ENCODE peak calls at places on chromosomes 1 and 21, in seven cellular contexts. One of them, this sample, is unnamed.

GRCh38 chr1:107689157-107689556 is 275.8 kb downstream of the VAV3 start:
- DNase-seq in sigmoid colon: peak
- DNase-seq in heart left ventricle: no peak
- DNase-seq in stomach: peak
- DNase-seq in IMR-90: no peak
- DNase-seq in A549: no peak
- DNase-seq in body of pancreas: no peak
- DNase-seq in this sample: no peak

GRCh38 chr1:224273651-224274050 is 56.3 kb downstream of the NVL start:
- DNase-seq in sigmoid colon: no peak
- DNase-seq in heart left ventricle: no peak
- DNase-seq in stomach: no peak
- DNase-seq in IMR-90: peak
- DNase-seq in A549: no peak
- DNase-seq in body of pancreas: no peak
- DNase-seq in this sample: peak

GRCh38 chr1:64654519-64655341 is 90.1 kb upstream of the RAVER2 start:
- DNase-seq in sigmoid colon: no peak
- DNase-seq in heart left ventricle: peak
- DNase-seq in stomach: no peak
- DNase-seq in IMR-90: peak
- DNase-seq in A549: no peak
- DNase-seq in body of pancreas: no peak
- DNase-seq in this sample: no peak

GRCh38 chr1:39395357-39395831 is 96.0 kb upstream of the BMP8A start:
- DNase-seq in sigmoid colon: no peak
- DNase-seq in heart left ventricle: no peak
- DNase-seq in stomach: no peak
- DNase-seq in IMR-90: peak
- DNase-seq in A549: peak
- DNase-seq in body of pancreas: no peak
- DNase-seq in this sample: peak

GRCh38 chr1:22428672-22429071 is 23.0 kb upstream of the ZBTB40 start:
- DNase-seq in sigmoid colon: no peak
- DNase-seq in heart left ventricle: no peak
- DNase-seq in stomach: no peak
- DNase-seq in IMR-90: peak
- DNase-seq in A549: peak
- DNase-seq in body of pancreas: no peak
- DNase-seq in this sample: no peak

GRCh38 chr1:1777510-1777909 is 760 bp downstream of the NADK start:
- DNase-seq in sigmoid colon: peak
- DNase-seq in heart left ventricle: peak
- DNase-seq in stomach: no peak
- DNase-seq in IMR-90: no peak
- DNase-seq in A549: no peak
- DNase-seq in body of pancreas: no peak
- DNase-seq in this sample: no peak

GRCh38 chr1:40379785-40380452 is 6.4 kb downstream of the SMAP2 start:
- DNase-seq in sigmoid colon: no peak
- DNase-seq in heart left ventricle: no peak
- DNase-seq in stomach: no peak
- DNase-seq in IMR-90: peak
- DNase-seq in A549: no peak
- DNase-seq in body of pancreas: no peak
- DNase-seq in this sample: no peak

GRCh38 chr21:31395268-31395667 is 51.2 kb upstream of the TIAM1 start:
- DNase-seq in sigmoid colon: no peak
- DNase-seq in heart left ventricle: no peak
- DNase-seq in stomach: no peak
- DNase-seq in IMR-90: no peak
- DNase-seq in A549: no peak
- DNase-seq in body of pancreas: no peak
- DNase-seq in this sample: no peak

GRCh38 chr1:27575861-27576331 is 28.0 kb downstream of the AHDC1 start:
- DNase-seq in sigmoid colon: peak
- DNase-seq in heart left ventricle: peak
- DNase-seq in stomach: peak
- DNase-seq in IMR-90: no peak
- DNase-seq in A549: peak
- DNase-seq in body of pancreas: peak
- DNase-seq in this sample: no peak

GRCh38 chr1:94027735-94028515 is 93.0 kb downstream of the ABCA4 start:
- DNase-seq in sigmoid colon: no peak
- DNase-seq in heart left ventricle: no peak
- DNase-seq in stomach: no peak
- DNase-seq in IMR-90: no peak
- DNase-seq in A549: no peak
- DNase-seq in body of pancreas: no peak
- DNase-seq in this sample: no peak

GRCh38 chr1:243343970-243344749 is 88.3 kb downstream of the SDCCAG8 start:
- DNase-seq in sigmoid colon: no peak
- DNase-seq in heart left ventricle: no peak
- DNase-seq in stomach: no peak
- DNase-seq in IMR-90: peak
- DNase-seq in A549: peak
- DNase-seq in body of pancreas: no peak
- DNase-seq in this sample: peak

GRCh38 chr1:226111109-226111864 is 48.8 kb downstream of the H3-3A start:
- DNase-seq in sigmoid colon: no peak
- DNase-seq in heart left ventricle: no peak
- DNase-seq in stomach: no peak
- DNase-seq in IMR-90: no peak
- DNase-seq in A549: no peak
- DNase-seq in body of pancreas: no peak
- DNase-seq in this sample: no peak

GRCh38 chr1:23772049-23772853 is 6.0 kb upstream of the PITHD1 start:
- DNase-seq in sigmoid colon: peak
- DNase-seq in heart left ventricle: peak
- DNase-seq in stomach: peak
- DNase-seq in IMR-90: peak
- DNase-seq in A549: peak
- DNase-seq in body of pancreas: peak
- DNase-seq in this sample: peak

GRCh38 chr1:240092301-240093119 is 827 bp downstream of the FMN2 start:
- DNase-seq in sigmoid colon: peak
- DNase-seq in heart left ventricle: no peak
- DNase-seq in stomach: no peak
- DNase-seq in IMR-90: peak
- DNase-seq in A549: peak
- DNase-seq in body of pancreas: no peak
- DNase-seq in this sample: no peak

GRCh38 chr1:230067871-230068814 is 1.1 kb downstream of the GALNT2 start:
- DNase-seq in sigmoid colon: no peak
- DNase-seq in heart left ventricle: peak
- DNase-seq in stomach: peak
- DNase-seq in IMR-90: no peak
- DNase-seq in A549: peak
- DNase-seq in body of pancreas: no peak
- DNase-seq in this sample: no peak

GRCh38 chr1:45205910-45206721 is at the start of gene ZSWIM5:
- DNase-seq in sigmoid colon: peak
- DNase-seq in heart left ventricle: peak
- DNase-seq in stomach: peak
- DNase-seq in IMR-90: peak
- DNase-seq in A549: peak
- DNase-seq in body of pancreas: peak
- DNase-seq in this sample: peak
- TF ChIP-seq POLR2A in sigmoid colon: no peak
- TF ChIP-seq POLR2A in heart left ventricle: peak
- TF ChIP-seq POLR2A in stomach: no peak
- TF ChIP-seq POLR2A in IMR-90: no peak
- TF ChIP-seq POLR2A in A549: peak
- TF ChIP-seq POLR2A in body of pancreas: peak
- TF ChIP-seq POLR2A in this sample: peak

DNA sequence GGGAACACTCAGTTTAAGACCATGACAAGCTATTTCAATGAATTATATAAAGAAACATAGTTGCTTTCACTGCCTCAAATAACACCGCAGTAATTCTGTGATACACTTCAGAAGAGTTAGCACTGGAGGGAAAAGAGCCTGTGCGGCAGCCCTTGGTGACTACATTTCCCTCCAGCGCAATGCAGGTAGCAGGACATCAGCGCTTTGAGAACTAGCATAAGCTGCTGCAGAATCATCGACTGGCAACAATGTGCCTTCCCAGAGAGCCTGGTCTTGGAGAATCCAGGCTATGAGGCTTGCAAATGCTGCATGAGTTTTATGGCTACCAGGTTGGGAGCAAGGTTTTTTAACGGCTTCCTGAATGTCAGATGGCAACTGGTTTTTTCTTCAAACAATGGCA is 7.5 kb downstream of the NRIP1 start:
- DNase-seq in sigmoid colon: no peak
- DNase-seq in heart left ventricle: no peak
- DNase-seq in stomach: no peak
- DNase-seq in IMR-90: no peak
- DNase-seq in A549: no peak
- DNase-seq in body of pancreas: no peak
- DNase-seq in this sample: no peak
- TF ChIP-seq POLR2A in sigmoid colon: no peak
- TF ChIP-seq POLR2A in heart left ventricle: no peak
- TF ChIP-seq POLR2A in stomach: no peak
- TF ChIP-seq POLR2A in IMR-90: no peak
- TF ChIP-seq POLR2A in A549: no peak
- TF ChIP-seq POLR2A in body of pancreas: no peak
- TF ChIP-seq POLR2A in this sample: no peak

DNA sequence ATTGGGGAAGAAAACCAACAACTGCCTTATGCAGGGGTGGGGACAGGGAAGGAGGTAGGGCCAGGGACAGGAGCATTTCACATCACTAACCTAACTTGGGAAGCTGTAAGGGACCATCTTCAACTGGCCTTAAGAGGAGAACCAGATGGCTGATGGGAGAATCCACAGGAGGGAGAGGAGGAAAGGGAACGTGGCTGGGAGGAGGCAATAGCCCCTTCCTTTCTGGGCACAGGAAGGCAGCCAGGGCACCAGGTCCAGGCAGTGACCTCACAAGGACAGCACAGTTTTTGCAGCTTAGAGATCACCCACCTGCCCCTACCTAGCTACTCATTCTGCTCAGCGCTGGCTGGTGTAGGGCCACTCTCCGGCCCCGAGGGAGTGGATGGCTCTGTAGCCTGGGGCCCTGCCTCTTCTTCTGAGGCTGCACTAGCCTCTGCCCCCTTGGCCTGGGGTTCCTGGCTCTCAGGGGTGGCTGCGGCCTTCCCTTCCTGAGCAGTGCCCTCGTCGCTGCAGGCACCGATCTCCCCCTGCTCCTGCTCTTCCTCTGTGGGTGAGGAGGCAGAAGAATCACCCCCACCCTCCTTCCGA is 1.7 kb downstream of the MARCKSL1 start:
- DNase-seq in sigmoid colon: no peak
- DNase-seq in heart left ventricle: no peak
- DNase-seq in stomach: no peak
- DNase-seq in IMR-90: no peak
- DNase-seq in A549: no peak
- DNase-seq in body of pancreas: no peak
- DNase-seq in this sample: no peak
- TF ChIP-seq POLR2A in sigmoid colon: no peak
- TF ChIP-seq POLR2A in heart left ventricle: no peak
- TF ChIP-seq POLR2A in stomach: no peak
- TF ChIP-seq POLR2A in IMR-90: no peak
- TF ChIP-seq POLR2A in A549: no peak
- TF ChIP-seq POLR2A in body of pancreas: no peak
- TF ChIP-seq POLR2A in this sample: no peak

GRCh38 chr1:117871013-117871412 is 58.4 kb downstream of the GDAP2 start:
- DNase-seq in sigmoid colon: no peak
- DNase-seq in heart left ventricle: no peak
- DNase-seq in stomach: no peak
- DNase-seq in IMR-90: no peak
- DNase-seq in A549: no peak
- DNase-seq in body of pancreas: no peak
- DNase-seq in this sample: no peak
- TF ChIP-seq POLR2A in sigmoid colon: no peak
- TF ChIP-seq POLR2A in heart left ventricle: no peak
- TF ChIP-seq POLR2A in stomach: no peak
- TF ChIP-seq POLR2A in IMR-90: no peak
- TF ChIP-seq POLR2A in A549: no peak
- TF ChIP-seq POLR2A in body of pancreas: no peak
- TF ChIP-seq POLR2A in this sample: no peak

DNA sequence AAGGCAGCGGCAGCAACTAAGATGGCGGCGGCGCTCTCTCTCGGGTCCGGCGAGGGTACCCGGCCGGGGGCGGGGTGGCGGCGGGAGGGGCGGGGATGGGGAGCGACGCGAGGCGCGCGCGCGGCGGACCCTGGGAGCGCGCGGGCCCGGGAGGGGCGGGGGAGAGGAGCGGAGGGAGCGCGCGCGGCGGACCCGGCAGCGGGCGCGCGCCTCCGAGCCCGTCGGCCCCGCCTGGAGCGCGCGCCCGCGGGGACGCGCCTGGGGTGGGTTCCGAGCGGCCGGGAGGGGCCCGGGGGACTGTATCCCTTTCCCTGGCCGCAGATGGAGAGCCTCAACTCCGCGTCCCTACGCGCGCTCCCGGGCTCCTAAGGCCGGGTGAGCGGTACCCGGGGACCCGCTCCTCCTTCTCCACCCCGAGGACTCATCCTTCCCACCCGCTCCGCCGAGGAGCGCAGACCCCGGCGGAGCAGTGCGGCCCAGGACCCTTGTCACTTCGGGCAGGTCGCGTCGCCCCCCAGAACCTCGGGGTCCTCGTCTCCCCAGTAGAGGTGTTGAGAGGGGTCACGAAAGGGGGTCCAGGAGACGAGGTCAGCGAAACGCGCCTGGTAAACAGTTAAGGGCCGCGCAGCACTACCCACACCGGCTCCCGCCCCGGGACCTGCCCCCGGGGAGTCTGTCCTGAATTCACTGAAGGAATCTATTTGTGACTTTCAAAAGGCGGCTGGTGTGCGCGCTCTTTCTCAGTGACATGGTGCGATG is at the start of gene CLSTN1:
- DNase-seq in sigmoid colon: peak
- DNase-seq in heart left ventricle: peak
- DNase-seq in stomach: peak
- DNase-seq in IMR-90: peak
- DNase-seq in A549: peak
- DNase-seq in body of pancreas: peak
- DNase-seq in this sample: peak
- TF ChIP-seq POLR2A in sigmoid colon: peak
- TF ChIP-seq POLR2A in heart left ventricle: peak
- TF ChIP-seq POLR2A in stomach: no peak
- TF ChIP-seq POLR2A in IMR-90: no peak
- TF ChIP-seq POLR2A in A549: no peak
- TF ChIP-seq POLR2A in body of pancreas: no peak
- TF ChIP-seq POLR2A in this sample: no peak

This sample was measured in H54.